ENCODE peak calls at places on chromosome 1, in seven cellular contexts. A is amniotic stem cell, C is osteoblast, I is neural crest cell, M is EH, E is lower leg skin, L is NCI-H146. J is an unnamed sample.
A peak's percentile ranks its signal among the peaks of the same experiment; 100 is the strongest.

GRCh38 chr1:189269011-189269410 is 1208.7 kb downstream of the BRINP3 start:
- DNase-seq in A (no peak), C (no peak), I (no peak), M (no peak), E (no peak), L (peak; percentile 29), J (no peak)

GRCh38 chr1:161706116-161706482 is 930 bp upstream of the FCRLA start:
- DNase-seq in A (no peak), C (no peak), I (no peak), M (peak; percentile 89), E (no peak), L (no peak), J (no peak)

GRCh38 chr1:175192630-175193338 is at the start of gene KIAA0040:
- DNase-seq in A (no peak), C (no peak), I (peak; percentile 39), M (peak; percentile 73), E (no peak), L (peak; percentile 24), J (peak; percentile 61)

GRCh38 chr1:202577381-202577780 is 132.9 kb downstream of the SYT2 start:
- DNase-seq in A (no peak), C (peak; percentile 54), I (no peak), M (peak; percentile 62), E (no peak), L (no peak), J (no peak)

GRCh38 chr1:153921803-153922075 is 1.0 kb downstream of the GATAD2B start:
- DNase-seq in A (no peak), C (peak; percentile 64), I (no peak), M (no peak), E (no peak), L (peak; percentile 32), J (no peak)

GRCh38 chr1:22380024-22380785 is 71.4 kb upstream of the ZBTB40 start:
- DNase-seq in A (no peak), C (no peak), I (no peak), M (peak; percentile 87), E (no peak), L (no peak), J (no peak)

GRCh38 chr1:23368562-23369334 is 888 bp downstream of the ZNF436 start:
- DNase-seq in A (peak; percentile 91), C (peak; percentile 95), I (peak; percentile 84), M (peak; percentile 91), E (peak; percentile 89), L (peak; percentile 90), J (peak; percentile 80)

GRCh38 chr1:214280386-214281029 is 451 bp upstream of the SMYD2 start:
- DNase-seq in A (no peak), C (no peak), I (peak; percentile 52), M (peak; percentile 68), E (peak; percentile 24), L (peak; percentile 66), J (no peak)

J was measured in omental fat pad.